ENCODE peak calls at places on chromosomes 1 and 21, in nine cellular contexts. S, U, I, F, W, Q, Z, N and J are unnamed samples.

GRCh38 chr1:248702714-248703113 is at the start of gene OR14I1:
- DNase-seq in S (no peak), I (no peak), W (no peak), Z (no peak), F (no peak), N (no peak), U (no peak), Q (no peak), J (no peak)

GRCh38 chr1:6889875-6890480 is 104.7 kb downstream of the CAMTA1 start:
- DNase-seq in I (no peak), N (peak), W (peak), S (peak), Z (no peak), Q (no peak), U (peak), F (peak), J (peak)

GRCh38 chr1:33810571-33810970 is 53.3 kb upstream of the HMGB4 start:
- DNase-seq in F (no peak), U (peak), N (no peak), S (no peak), I (no peak), Z (no peak), W (no peak), Q (peak), J (no peak)

GRCh38 chr1:232319106-232319505 is 310.8 kb downstream of the SIPA1L2 start:
- DNase-seq in N (no peak), S (no peak), W (no peak), U (no peak), Q (no peak), F (no peak), Z (no peak), I (no peak), J (no peak)

GRCh38 chr1:21366288-21366687 is 73.6 kb upstream of the NBPF3 start:
- DNase-seq in I (no peak), W (no peak), S (no peak), U (no peak), N (no peak), Q (no peak), Z (no peak), F (no peak), J (no peak)

GRCh38 chr21:36422279-36423098 is 37.3 kb downstream of the CHAF1B start:
- DNase-seq in I (no peak), W (peak), F (peak), Q (peak), U (peak), S (peak), N (peak), Z (peak), J (no peak)

GRCh38 chr1:68232354-68233148 is at the start of gene WLS:
- DNase-seq in Q (peak), W (peak), Z (peak), N (peak), F (peak), U (peak), S (peak), I (peak), J (no peak)

GRCh38 chr1:17875171-17875881 is 120.2 kb downstream of the ACTL8 start:
- DNase-seq in Z (no peak), F (peak), Q (no peak), U (no peak), W (peak), I (no peak), N (peak), S (no peak), J (no peak)

GRCh38 chr1:3313579-3313955 is 140.9 kb upstream of the ARHGEF16 start:
- DNase-seq in Q (peak), W (peak), U (peak), F (peak), S (peak), N (peak), I (peak), Z (peak), J (no peak)

GRCh38 chr21:37593015-37593414 is 226.4 kb downstream of the DYRK1A start:
- DNase-seq in Z (no peak), U (no peak), F (no peak), W (no peak), S (peak), N (no peak), I (no peak), Q (peak), J (no peak)

GRCh38 chr1:194118086-194118485 is 931.7 kb upstream of the B3GALT2 start:
- DNase-seq in U (no peak), S (no peak), N (no peak), W (no peak), F (no peak), I (no peak), Z (no peak), Q (no peak), J (no peak)

GRCh38 chr1:6208723-6209660 is 3.1 kb downstream of the RNF207 start:
- DNase-seq in W (peak), N (no peak), I (no peak), U (peak), Z (no peak), Q (peak), S (peak), F (no peak), J (no peak)

GRCh38 chr1:195754874-195755273 is 853.4 kb downstream of the KCNT2 start:
- DNase-seq in W (peak), U (no peak), S (peak), I (no peak), N (no peak), F (no peak), Z (no peak), Q (no peak), J (no peak)

GRCh38 chr1:86515597-86515996 is 31.3 kb upstream of the CLCA4 start:
- DNase-seq in F (no peak), U (no peak), S (peak), N (peak), Z (no peak), W (peak), Q (no peak), I (no peak), J (no peak)

DNA sequence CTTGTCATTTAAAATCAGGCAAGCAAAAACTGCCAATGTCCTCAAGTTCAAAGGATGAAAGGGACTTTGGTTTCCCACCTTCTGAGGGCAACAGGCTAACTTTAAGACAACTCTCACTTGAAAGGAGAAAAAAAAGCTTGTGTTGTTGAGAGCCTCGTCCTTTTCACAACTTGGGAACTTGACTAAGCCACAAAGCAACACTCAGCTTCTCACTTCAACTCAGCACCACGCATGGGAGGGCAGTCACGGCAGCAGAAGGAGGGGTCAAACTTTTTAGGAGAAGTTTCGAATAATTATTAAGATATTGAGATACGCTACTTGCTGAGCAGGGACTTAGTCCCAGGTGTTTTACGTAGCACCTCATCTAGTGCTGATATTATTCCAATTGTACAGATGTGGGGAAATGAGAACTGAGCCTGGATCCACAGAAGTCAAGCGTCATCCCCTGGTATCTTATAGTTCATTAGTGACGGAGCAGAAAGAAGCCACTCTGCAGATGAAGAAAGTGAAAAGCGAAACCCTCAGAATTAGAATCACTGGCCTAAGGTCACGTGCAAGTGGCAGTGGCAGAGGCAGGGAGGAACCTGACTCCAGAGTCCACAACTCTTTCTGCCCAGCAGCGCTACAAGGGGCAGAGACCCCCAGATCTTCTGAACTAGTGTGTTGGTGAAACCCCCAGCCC is 83.6 kb downstream of the JAK1 start:
- DNase-seq in S (no peak), U (no peak), F (no peak), N (no peak), Q (peak), I (no peak), W (no peak), Z (no peak), J (no peak)
- H3K4me3 ChIP-seq in S (no peak), U (no peak), F (no peak), N (no peak), Q (no peak), I (no peak), W (no peak), Z (no peak), J (no peak)

GRCh38 chr1:52364235-52364839 is 1.7 kb downstream of the CC2D1B start:
- DNase-seq in N (no peak), Z (no peak), I (no peak), Q (no peak), S (no peak), U (peak), W (no peak), F (no peak), J (no peak)
- H3K4me3 ChIP-seq in N (no peak), Z (peak), I (no peak), Q (peak), S (peak), U (no peak), W (peak), F (peak), J (no peak)

DNA sequence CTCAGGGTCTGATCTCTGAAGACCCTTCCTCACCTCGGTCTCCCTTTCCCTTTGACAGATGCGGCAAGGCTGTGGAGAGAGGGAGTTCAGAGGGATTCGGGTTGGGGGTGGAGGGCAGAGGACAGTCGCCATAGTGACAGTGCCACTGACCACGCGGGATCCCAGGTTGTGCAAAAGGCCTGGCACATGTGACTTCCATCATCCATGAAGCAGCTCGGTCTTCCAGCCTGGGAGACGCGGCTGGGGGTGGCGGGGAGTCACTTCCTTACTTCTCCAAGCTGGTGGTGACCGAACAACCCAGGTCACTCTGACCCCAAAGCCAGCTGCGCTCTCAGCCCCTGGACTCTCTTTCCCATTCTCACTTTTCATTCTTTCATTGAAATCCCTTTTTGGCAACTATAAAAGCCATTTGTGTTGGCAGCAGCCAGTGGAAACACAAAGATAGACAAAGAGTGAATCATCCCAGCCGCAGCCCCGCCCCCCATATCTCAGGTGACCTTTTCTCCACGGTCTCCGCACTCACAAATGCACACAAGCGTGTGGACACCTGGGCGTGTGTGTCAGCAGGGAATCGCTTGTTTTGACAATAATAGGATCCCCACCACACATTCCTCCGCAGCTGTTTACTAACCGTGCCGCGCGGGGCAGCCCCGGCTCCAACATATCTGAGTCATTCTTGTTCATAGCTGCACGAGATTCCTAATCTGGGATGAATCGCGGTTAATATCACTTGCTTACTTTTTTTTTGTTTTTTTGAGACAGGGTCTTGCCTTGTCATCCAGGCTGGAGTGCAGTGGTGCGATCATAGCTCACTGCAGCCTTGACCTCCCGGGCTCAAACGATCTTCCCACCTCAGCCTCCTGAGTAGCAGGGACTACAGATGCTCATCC is 68.3 kb downstream of the DHRS3 start:
- DNase-seq in I (peak), S (peak), N (peak), W (peak), U (peak), Q (no peak), F (peak), Z (peak), J (no peak)
- H3K4me3 ChIP-seq in I (no peak), S (peak), N (no peak), W (peak), U (no peak), Q (no peak), F (no peak), Z (peak), J (no peak)

GRCh38 chr21:38780879-38781278 is 24.9 kb upstream of the ETS2 start:
- DNase-seq in S (no peak), W (no peak), N (no peak), Q (no peak), I (no peak), F (no peak), Z (no peak), U (no peak), J (no peak)
- H3K4me3 ChIP-seq in S (no peak), W (no peak), N (no peak), Q (no peak), I (no peak), F (no peak), Z (no peak), U (no peak), J (no peak)

GRCh38 chr1:206771353-206771722 is 765 bp downstream of the IL19 start:
- DNase-seq in F (no peak), Z (no peak), I (no peak), S (no peak), U (no peak), W (no peak), Q (no peak), N (no peak), J (no peak)

GRCh38 chr1:206772228-206773002 is at the start of gene IL10:
- DNase-seq in Z (no peak), Q (no peak), W (no peak), F (no peak), S (no peak), U (no peak), N (no peak), I (no peak), J (no peak)

GRCh38 chr1:206768472-206769330 is 1.9 kb upstream of the IL19 start:
- DNase-seq in U (no peak), S (no peak), W (no peak), F (no peak), I (no peak), N (no peak), Q (no peak), Z (no peak), J (no peak)

GRCh38 chr1:206769331-206769731 is 1.2 kb upstream of the IL19 start:
- DNase-seq in N (no peak), W (no peak), Z (no peak), S (no peak), F (no peak), U (no peak), Q (no peak), I (no peak), J (no peak)

GRCh38 chr1:206770531-206771352 is at the start of gene IL19:
- DNase-seq in W (peak), F (no peak), I (no peak), N (peak), Q (no peak), U (no peak), Z (no peak), S (peak), J (no peak)
- H3K4me3 ChIP-seq in W (no peak), F (no peak), I (no peak), N (no peak), Q (no peak), U (no peak), Z (no peak), S (no peak), J (no peak)